ENCODE peak calls at places on chromosomes 3 and 15, in six cellular contexts. C is CD4-positive, alpha-beta T cell; G is left ventricle myocardium superior; M is ELR; Y is GM13976; L is progenitor cell of endocrine pancreas. W is an unnamed sample.

GRCh38 chr3:120153294-120153693 is 59.0 kb upstream of the GSK3B start:
- DNase-seq in M (peak), G (no peak), L (no peak), C (no peak), Y (no peak), W (no peak)

GRCh38 chr15:72341361-72341760 is 21.4 kb upstream of the CELF6 start:
- DNase-seq in L (no peak), C (no peak), Y (no peak), G (no peak), M (peak), W (no peak)

GRCh38 chr3:58116161-58116955 is 94.4 kb downstream of the DNASE1L3 start:
- DNase-seq in L (no peak), M (no peak), C (peak), Y (peak), G (no peak), W (peak)

GRCh38 chr3:14947105-14947885 is at the start of gene NR2C2:
- DNase-seq in M (peak), G (peak), L (peak), Y (peak), C (peak), W (peak)

GRCh38 chr15:95325763-95326688 is 1004.5 kb upstream of the NR2F2 start:
- DNase-seq in M (no peak), G (no peak), C (no peak), L (no peak), Y (no peak), W (no peak)

GRCh38 chr15:67850336-67850735 is 10.5 kb upstream of the RNU6-1 start:
- DNase-seq in C (no peak), G (no peak), M (no peak), L (no peak), Y (no peak), W (no peak)

GRCh38 chr15:70576276-70576675 is 187.1 kb downstream of the UACA start:
- DNase-seq in L (no peak), Y (no peak), C (no peak), G (no peak), M (no peak), W (no peak)

GRCh38 chr15:82047493-82048446 is 2.0 kb upstream of the MEX3B start:
- DNase-seq in Y (no peak), M (peak), C (no peak), G (no peak), L (no peak), W (no peak)

GRCh38 chr3:29080967-29081366 is 199.9 kb upstream of the RBMS3 start:
- DNase-seq in L (no peak), C (no peak), M (no peak), G (no peak), Y (no peak), W (no peak)

GRCh38 chr3:149342413-149343340 is 9.2 kb upstream of the TM4SF18 start:
- DNase-seq in G (no peak), Y (no peak), M (peak), C (no peak), L (no peak), W (no peak)

GRCh38 chr3:183586477-183586876 is 31.0 kb upstream of the KLHL6 start:
- DNase-seq in M (no peak), G (no peak), L (no peak), Y (no peak), C (peak), W (no peak)

GRCh38 chr15:65081758-65082157 is 5.2 kb downstream of the KBTBD13 start:
- DNase-seq in G (no peak), Y (no peak), C (no peak), M (peak), L (no peak), W (no peak)

GRCh38 chr3:63900459-63900858 is 11.7 kb downstream of the SCAANT1 start:
- DNase-seq in G (no peak), C (no peak), L (no peak), M (no peak), Y (no peak), W (no peak)